ENCODE peak calls at places on chromosomes 13 and 19, in six cellular contexts. One of them, this sample, is unnamed.

GRCh38 chr13:92954746-92955145 is 271.9 kb upstream of the GPC6 start:
- DNase-seq in retina: no peak
- DNase-seq in HCEC 1CT: peak; percentile 10
- DNase-seq in aorta: no peak
- DNase-seq in CD8-positive, alpha-beta memory T cell: no peak
- DNase-seq in lower lobe of right lung: no peak
- DNase-seq in this sample: no peak

GRCh38 chr19:45508931-45509691 is 1.8 kb downstream of the VASP start:
- DNase-seq in retina: peak; percentile 38
- DNase-seq in HCEC 1CT: peak; percentile 70
- DNase-seq in aorta: peak; percentile 94
- DNase-seq in CD8-positive, alpha-beta memory T cell: peak; percentile 15
- DNase-seq in lower lobe of right lung: peak; percentile 84
- DNase-seq in this sample: peak; percentile 60

GRCh38 chr19:2491130-2491801 is 15.3 kb downstream of the GADD45B start:
- DNase-seq in retina: no peak
- DNase-seq in HCEC 1CT: peak; percentile 84
- DNase-seq in aorta: no peak
- DNase-seq in CD8-positive, alpha-beta memory T cell: no peak
- DNase-seq in lower lobe of right lung: peak; percentile 92
- DNase-seq in this sample: peak; percentile 97

GRCh38 chr13:54599413-54599812 is 1570.8 kb downstream of the OLFM4 start:
- DNase-seq in retina: no peak
- DNase-seq in HCEC 1CT: no peak
- DNase-seq in aorta: no peak
- DNase-seq in CD8-positive, alpha-beta memory T cell: no peak
- DNase-seq in lower lobe of right lung: no peak
- DNase-seq in this sample: no peak

GRCh38 chr13:110705356-110705825 is 525 bp downstream of the CARS2 start:
- DNase-seq in retina: no peak
- DNase-seq in HCEC 1CT: no peak
- DNase-seq in aorta: no peak
- DNase-seq in CD8-positive, alpha-beta memory T cell: no peak
- DNase-seq in lower lobe of right lung: no peak
- DNase-seq in this sample: no peak

GRCh38 chr13:36815069-36815468 is 4.0 kb upstream of the RFXAP start:
- DNase-seq in retina: no peak
- DNase-seq in HCEC 1CT: no peak
- DNase-seq in aorta: no peak
- DNase-seq in CD8-positive, alpha-beta memory T cell: no peak
- DNase-seq in lower lobe of right lung: no peak
- DNase-seq in this sample: peak; percentile 14

GRCh38 chr13:67224148-67224846 is 5.8 kb downstream of the PCDH9 start:
- DNase-seq in retina: peak; percentile 77
- DNase-seq in HCEC 1CT: peak; percentile 74
- DNase-seq in aorta: peak; percentile 90
- DNase-seq in CD8-positive, alpha-beta memory T cell: peak; percentile 53
- DNase-seq in lower lobe of right lung: peak; percentile 77
- DNase-seq in this sample: peak; percentile 75

GRCh38 chr19:30745476-30745985 is 373.3 kb downstream of the ZNF536 start:
- DNase-seq in retina: no peak
- DNase-seq in HCEC 1CT: no peak
- DNase-seq in aorta: no peak
- DNase-seq in CD8-positive, alpha-beta memory T cell: no peak
- DNase-seq in lower lobe of right lung: no peak
- DNase-seq in this sample: no peak

This sample was measured in small intestine.